ENCODE peak calls at places on chromosome 17, in eight cellular contexts. One of them, this sample, is unnamed.

GRCh38 chr17:80847506-80848230 is 144.0 kb upstream of the CHMP6 start:
- DNase-seq in fibroblast of the aortic adventitia: no peak
- DNase-seq in CD8-positive, alpha-beta memory T cell: no peak
- DNase-seq in NCI-H1092 treated with DMSO at 0.1 percent for 48 hours: no peak
- DNase-seq in SW 1271: no peak
- DNase-seq in GOT3: no peak
- DNase-seq in ascending aorta: no peak
- DNase-seq in SK-N-SH: no peak
- DNase-seq in this sample: no peak

GRCh38 chr17:4064366-4064765 is 78.5 kb downstream of the ZZEF1 start:
- DNase-seq in SW 1271: no peak
- DNase-seq in CD8-positive, alpha-beta memory T cell: no peak
- DNase-seq in GOT3: no peak
- DNase-seq in NCI-H1092 treated with DMSO at 0.1 percent for 48 hours: no peak
- DNase-seq in fibroblast of the aortic adventitia: no peak
- DNase-seq in ascending aorta: no peak
- DNase-seq in SK-N-SH: peak
- DNase-seq in this sample: no peak

GRCh38 chr17:82489117-82489516 is 30.4 kb upstream of the FOXK2 start:
- DNase-seq in ascending aorta: peak
- DNase-seq in GOT3: peak
- DNase-seq in NCI-H1092 treated with DMSO at 0.1 percent for 48 hours: no peak
- DNase-seq in SK-N-SH: no peak
- DNase-seq in CD8-positive, alpha-beta memory T cell: no peak
- DNase-seq in fibroblast of the aortic adventitia: peak
- DNase-seq in SW 1271: no peak
- DNase-seq in this sample: no peak

GRCh38 chr17:29590979-29591736 is 1.7 kb upstream of the GIT1 start:
- DNase-seq in NCI-H1092 treated with DMSO at 0.1 percent for 48 hours: peak
- DNase-seq in ascending aorta: no peak
- DNase-seq in GOT3: no peak
- DNase-seq in SW 1271: no peak
- DNase-seq in SK-N-SH: peak
- DNase-seq in CD8-positive, alpha-beta memory T cell: no peak
- DNase-seq in fibroblast of the aortic adventitia: peak
- DNase-seq in this sample: peak

GRCh38 chr17:43319293-43320124 is 79.3 kb upstream of the ARL4D start:
- DNase-seq in SW 1271: no peak
- DNase-seq in GOT3: no peak
- DNase-seq in NCI-H1092 treated with DMSO at 0.1 percent for 48 hours: no peak
- DNase-seq in CD8-positive, alpha-beta memory T cell: no peak
- DNase-seq in fibroblast of the aortic adventitia: no peak
- DNase-seq in ascending aorta: no peak
- DNase-seq in SK-N-SH: no peak
- DNase-seq in this sample: no peak

GRCh38 chr17:42609182-42609813 is at the start of the genes RETREG3 and TUBG1:
- DNase-seq in SK-N-SH: peak
- DNase-seq in NCI-H1092 treated with DMSO at 0.1 percent for 48 hours: peak
- DNase-seq in GOT3: peak
- DNase-seq in fibroblast of the aortic adventitia: peak
- DNase-seq in ascending aorta: peak
- DNase-seq in SW 1271: peak
- DNase-seq in CD8-positive, alpha-beta memory T cell: peak
- DNase-seq in this sample: peak

GRCh38 chr17:39688475-39688835 is 598 bp upstream of the PGAP3 start:
- DNase-seq in ascending aorta: no peak
- DNase-seq in NCI-H1092 treated with DMSO at 0.1 percent for 48 hours: no peak
- DNase-seq in CD8-positive, alpha-beta memory T cell: no peak
- DNase-seq in fibroblast of the aortic adventitia: peak
- DNase-seq in SK-N-SH: no peak
- DNase-seq in GOT3: no peak
- DNase-seq in SW 1271: no peak
- DNase-seq in this sample: no peak

GRCh38 chr17:82803185-82803584 is 36.6 kb downstream of the ZNF750 start:
- DNase-seq in SK-N-SH: no peak
- DNase-seq in ascending aorta: no peak
- DNase-seq in GOT3: no peak
- DNase-seq in SW 1271: no peak
- DNase-seq in fibroblast of the aortic adventitia: no peak
- DNase-seq in CD8-positive, alpha-beta memory T cell: no peak
- DNase-seq in NCI-H1092 treated with DMSO at 0.1 percent for 48 hours: no peak
- DNase-seq in this sample: no peak

GRCh38 chr17:60817187-60817586 is 139.5 kb downstream of the BCAS3 start:
- DNase-seq in NCI-H1092 treated with DMSO at 0.1 percent for 48 hours: no peak
- DNase-seq in SK-N-SH: no peak
- DNase-seq in SW 1271: no peak
- DNase-seq in GOT3: no peak
- DNase-seq in fibroblast of the aortic adventitia: peak
- DNase-seq in CD8-positive, alpha-beta memory T cell: no peak
- DNase-seq in ascending aorta: no peak
- DNase-seq in this sample: no peak

GRCh38 chr17:17205368-17206148 is 575 bp downstream of the PLD6 start:
- DNase-seq in NCI-H1092 treated with DMSO at 0.1 percent for 48 hours: peak
- DNase-seq in fibroblast of the aortic adventitia: peak
- DNase-seq in CD8-positive, alpha-beta memory T cell: peak
- DNase-seq in GOT3: no peak
- DNase-seq in SK-N-SH: peak
- DNase-seq in SW 1271: no peak
- DNase-seq in ascending aorta: no peak
- DNase-seq in this sample: peak

GRCh38 chr17:60902399-60902798 is 224.7 kb downstream of the BCAS3 start:
- DNase-seq in GOT3: no peak
- DNase-seq in CD8-positive, alpha-beta memory T cell: no peak
- DNase-seq in SW 1271: no peak
- DNase-seq in NCI-H1092 treated with DMSO at 0.1 percent for 48 hours: no peak
- DNase-seq in fibroblast of the aortic adventitia: no peak
- DNase-seq in ascending aorta: no peak
- DNase-seq in SK-N-SH: no peak
- DNase-seq in this sample: no peak

GRCh38 chr17:348692-349425 is 3.7 kb downstream of the RPH3AL start:
- DNase-seq in NCI-H1092 treated with DMSO at 0.1 percent for 48 hours: peak
- DNase-seq in CD8-positive, alpha-beta memory T cell: no peak
- DNase-seq in GOT3: no peak
- DNase-seq in SK-N-SH: no peak
- DNase-seq in ascending aorta: no peak
- DNase-seq in fibroblast of the aortic adventitia: no peak
- DNase-seq in SW 1271: no peak
- DNase-seq in this sample: peak

GRCh38 chr17:47785538-47786123 is 36.0 kb downstream of the OSBPL7 start:
- DNase-seq in SK-N-SH: no peak
- DNase-seq in CD8-positive, alpha-beta memory T cell: no peak
- DNase-seq in fibroblast of the aortic adventitia: peak
- DNase-seq in SW 1271: no peak
- DNase-seq in GOT3: no peak
- DNase-seq in NCI-H1092 treated with DMSO at 0.1 percent for 48 hours: no peak
- DNase-seq in ascending aorta: no peak
- DNase-seq in this sample: no peak

GRCh38 chr17:80422981-80423380 is 8.0 kb downstream of the ENDOV start:
- DNase-seq in fibroblast of the aortic adventitia: no peak
- DNase-seq in CD8-positive, alpha-beta memory T cell: no peak
- DNase-seq in SK-N-SH: peak
- DNase-seq in ascending aorta: no peak
- DNase-seq in GOT3: no peak
- DNase-seq in SW 1271: no peak
- DNase-seq in NCI-H1092 treated with DMSO at 0.1 percent for 48 hours: no peak
- DNase-seq in this sample: no peak

This sample was measured in NCI-H2081.